ENCODE peak calls at places on chromosomes 7 and 10, in nine cellular contexts. One of them, this sample, is unnamed.

GRCh38 chr10:44804661-44805060 is 106.5 kb upstream of the TMEM72 start:
- DNase-seq in heart left ventricle: no peak
- DNase-seq in neural progenitor cell: no peak
- DNase-seq in small intestine: no peak
- DNase-seq in brain microvascular endothelial cell: no peak
- DNase-seq in Peyer's patch: no peak
- DNase-seq in tibial nerve: no peak
- DNase-seq in endodermal cell: no peak
- DNase-seq in stomach: no peak
- DNase-seq in this sample: no peak

GRCh38 chr10:122126763-122127659 is 138.0 kb downstream of the TACC2 start:
- DNase-seq in heart left ventricle: no peak
- DNase-seq in neural progenitor cell: peak; percentile 65
- DNase-seq in small intestine: peak; percentile 88
- DNase-seq in brain microvascular endothelial cell: peak; percentile 89
- DNase-seq in Peyer's patch: no peak
- DNase-seq in tibial nerve: no peak
- DNase-seq in endodermal cell: peak; percentile 74
- DNase-seq in stomach: no peak
- DNase-seq in this sample: no peak

GRCh38 chr7:67450171-67450570 is 453.5 kb downstream of the TYW1 start:
- DNase-seq in heart left ventricle: no peak
- DNase-seq in neural progenitor cell: no peak
- DNase-seq in small intestine: no peak
- DNase-seq in brain microvascular endothelial cell: no peak
- DNase-seq in Peyer's patch: no peak
- DNase-seq in tibial nerve: no peak
- DNase-seq in endodermal cell: no peak
- DNase-seq in stomach: no peak
- DNase-seq in this sample: no peak

GRCh38 chr7:45588466-45588865 is 14.3 kb downstream of the ADCY1 start:
- DNase-seq in heart left ventricle: no peak
- DNase-seq in neural progenitor cell: no peak
- DNase-seq in small intestine: no peak
- DNase-seq in brain microvascular endothelial cell: no peak
- DNase-seq in Peyer's patch: no peak
- DNase-seq in tibial nerve: no peak
- DNase-seq in endodermal cell: peak; percentile 28
- DNase-seq in stomach: no peak
- DNase-seq in this sample: no peak

GRCh38 chr10:14562615-14563214 is 212.0 kb downstream of the FAM107B start:
- DNase-seq in heart left ventricle: no peak
- DNase-seq in neural progenitor cell: no peak
- DNase-seq in small intestine: no peak
- DNase-seq in brain microvascular endothelial cell: no peak
- DNase-seq in Peyer's patch: no peak
- DNase-seq in tibial nerve: no peak
- DNase-seq in endodermal cell: no peak
- DNase-seq in stomach: no peak
- DNase-seq in this sample: no peak

GRCh38 chr7:256461-256940 is 33.5 kb upstream of the FOXL3 start:
- DNase-seq in heart left ventricle: peak; percentile 47
- DNase-seq in neural progenitor cell: no peak
- DNase-seq in small intestine: no peak
- DNase-seq in brain microvascular endothelial cell: no peak
- DNase-seq in Peyer's patch: no peak
- DNase-seq in tibial nerve: no peak
- DNase-seq in endodermal cell: no peak
- DNase-seq in stomach: no peak
- DNase-seq in this sample: no peak

GRCh38 chr7:38215734-38216670 is 38.0 kb downstream of the STARD3NL start:
- DNase-seq in heart left ventricle: peak; percentile 81
- DNase-seq in neural progenitor cell: peak; percentile 83
- DNase-seq in small intestine: peak; percentile 71
- DNase-seq in brain microvascular endothelial cell: peak; percentile 90
- DNase-seq in Peyer's patch: peak; percentile 69
- DNase-seq in tibial nerve: peak; percentile 65
- DNase-seq in endodermal cell: peak; percentile 93
- DNase-seq in stomach: peak; percentile 74
- DNase-seq in this sample: peak; percentile 73

GRCh38 chr10:33661580-33662269 is 327.3 kb upstream of the NRP1 start:
- DNase-seq in heart left ventricle: peak; percentile 88
- DNase-seq in neural progenitor cell: no peak
- DNase-seq in small intestine: peak; percentile 6
- DNase-seq in brain microvascular endothelial cell: peak; percentile 16
- DNase-seq in Peyer's patch: peak; percentile 50
- DNase-seq in tibial nerve: peak; percentile 30
- DNase-seq in endodermal cell: no peak
- DNase-seq in stomach: peak; percentile 26
- DNase-seq in this sample: no peak

GRCh38 chr7:82964150-82964882 is 198.4 kb downstream of the PCLO start:
- DNase-seq in heart left ventricle: no peak
- DNase-seq in neural progenitor cell: no peak
- DNase-seq in small intestine: no peak
- DNase-seq in brain microvascular endothelial cell: no peak
- DNase-seq in Peyer's patch: no peak
- DNase-seq in tibial nerve: no peak
- DNase-seq in endodermal cell: no peak
- DNase-seq in stomach: no peak
- DNase-seq in this sample: no peak

GRCh38 chr7:37193087-37193774 is 255.4 kb downstream of the ELMO1 start:
- DNase-seq in heart left ventricle: no peak
- DNase-seq in neural progenitor cell: no peak
- DNase-seq in small intestine: no peak
- DNase-seq in brain microvascular endothelial cell: peak; percentile 74
- DNase-seq in Peyer's patch: no peak
- DNase-seq in tibial nerve: no peak
- DNase-seq in endodermal cell: no peak
- DNase-seq in stomach: no peak
- DNase-seq in this sample: no peak

GRCh38 chr10:8439040-8439439 is 384.6 kb downstream of the GATA3 start:
- DNase-seq in heart left ventricle: no peak
- DNase-seq in neural progenitor cell: peak; percentile 5
- DNase-seq in small intestine: no peak
- DNase-seq in brain microvascular endothelial cell: no peak
- DNase-seq in Peyer's patch: no peak
- DNase-seq in tibial nerve: no peak
- DNase-seq in endodermal cell: no peak
- DNase-seq in stomach: no peak
- DNase-seq in this sample: no peak

GRCh38 chr10:16521311-16522016 is at the start of gene C1QL3:
- DNase-seq in heart left ventricle: no peak
- DNase-seq in neural progenitor cell: peak; percentile 71
- DNase-seq in small intestine: peak; percentile 14
- DNase-seq in brain microvascular endothelial cell: no peak
- DNase-seq in Peyer's patch: peak; percentile 50
- DNase-seq in tibial nerve: no peak
- DNase-seq in endodermal cell: peak; percentile 77
- DNase-seq in stomach: peak; percentile 36
- DNase-seq in this sample: no peak

GRCh38 chr10:4909118-4909517 is 54.1 kb upstream of the AKR1C1 start:
- DNase-seq in heart left ventricle: no peak
- DNase-seq in neural progenitor cell: no peak
- DNase-seq in small intestine: no peak
- DNase-seq in brain microvascular endothelial cell: no peak
- DNase-seq in Peyer's patch: no peak
- DNase-seq in tibial nerve: no peak
- DNase-seq in endodermal cell: no peak
- DNase-seq in stomach: no peak
- DNase-seq in this sample: no peak

DNA sequence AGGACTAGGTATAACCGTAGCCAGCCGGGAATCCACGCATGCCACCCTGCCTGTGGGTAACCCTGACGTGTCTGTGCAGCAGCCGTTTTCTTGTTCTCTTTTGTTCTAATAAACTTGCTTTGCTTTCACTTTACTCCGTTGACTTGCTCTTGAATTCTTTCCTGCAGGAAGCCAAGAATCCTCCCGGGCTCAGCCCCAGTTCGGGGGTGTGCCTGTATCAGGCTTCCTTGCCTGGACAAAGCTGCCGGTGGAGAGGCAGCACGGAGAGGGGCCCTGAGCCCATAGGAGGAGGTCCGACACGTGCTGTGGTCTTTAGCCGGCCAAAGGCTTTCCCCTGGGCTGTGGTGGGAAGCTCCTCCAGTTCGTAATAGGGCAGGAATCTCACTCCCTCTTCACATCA is 256.5 kb upstream of the PPP2R2D start:
- DNase-seq in heart left ventricle: no peak
- DNase-seq in neural progenitor cell: no peak
- DNase-seq in small intestine: no peak
- DNase-seq in brain microvascular endothelial cell: no peak
- DNase-seq in Peyer's patch: no peak
- DNase-seq in tibial nerve: no peak
- DNase-seq in endodermal cell: no peak
- DNase-seq in stomach: no peak
- DNase-seq in this sample: no peak
- H3K4me3 ChIP-seq in heart left ventricle: no peak overlapping the region
- H3K4me3 ChIP-seq in neural progenitor cell: no peak overlapping the region
- H3K4me3 ChIP-seq in small intestine: no peak overlapping the region
- H3K4me3 ChIP-seq in brain microvascular endothelial cell: no peak overlapping the region
- H3K4me3 ChIP-seq in Peyer's patch: no peak overlapping the region
- H3K4me3 ChIP-seq in tibial nerve: no peak overlapping the region
- H3K4me3 ChIP-seq in endodermal cell: no peak overlapping the region
- H3K4me3 ChIP-seq in stomach: no peak overlapping the region
- H3K4me3 ChIP-seq in this sample: no peak overlapping the region

DNA sequence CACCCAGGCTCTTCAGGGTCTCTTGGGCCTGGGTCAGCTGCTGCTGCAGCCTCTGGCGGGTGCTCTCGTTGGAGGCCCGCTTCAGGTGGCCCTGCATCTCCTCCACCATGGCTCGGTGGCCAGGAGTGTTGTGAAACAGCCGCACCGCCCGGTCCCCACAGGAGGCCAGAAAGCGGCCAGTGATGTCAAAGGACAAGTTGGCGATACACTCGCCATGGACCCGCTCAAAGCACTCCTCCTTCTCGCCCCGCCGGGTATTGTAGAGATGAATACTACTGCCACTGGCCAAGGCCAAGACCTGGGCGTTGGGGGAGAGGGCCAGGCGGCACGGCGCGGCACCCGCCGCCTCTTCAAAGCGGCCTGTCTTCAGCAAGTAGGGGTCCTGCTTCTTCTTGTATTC is 7.9 kb downstream of the TBL2 start:
- DNase-seq in heart left ventricle: no peak
- DNase-seq in neural progenitor cell: no peak
- DNase-seq in small intestine: no peak
- DNase-seq in brain microvascular endothelial cell: no peak
- DNase-seq in Peyer's patch: no peak
- DNase-seq in tibial nerve: no peak
- DNase-seq in endodermal cell: no peak
- DNase-seq in stomach: no peak
- DNase-seq in this sample: no peak
- H3K36me3 ChIP-seq in heart left ventricle: peaks cover 45% of the 10 kb centered on the region
- H3K36me3 ChIP-seq in neural progenitor cell: no peaks in the 10 kb centered on the region
- H3K36me3 ChIP-seq in small intestine: peaks cover 21% of the 10 kb centered on the region
- H3K36me3 ChIP-seq in brain microvascular endothelial cell: peaks cover 62% of the 10 kb centered on the region
- H3K36me3 ChIP-seq in Peyer's patch: peaks cover 60% of the 10 kb centered on the region
- H3K36me3 ChIP-seq in tibial nerve: peaks cover 20% of the 10 kb centered on the region
- H3K36me3 ChIP-seq in endodermal cell: peaks cover 57% of the 10 kb centered on the region
- H3K36me3 ChIP-seq in stomach: peaks cover 65% of the 10 kb centered on the region
- H3K36me3 ChIP-seq in this sample: peaks cover 61% of the 10 kb centered on the region

GRCh38 chr10:88540355-88540754 is 42.8 kb downstream of the RNLS start:
- DNase-seq in heart left ventricle: no peak
- DNase-seq in neural progenitor cell: no peak
- DNase-seq in small intestine: no peak
- DNase-seq in brain microvascular endothelial cell: no peak
- DNase-seq in Peyer's patch: no peak
- DNase-seq in tibial nerve: no peak
- DNase-seq in endodermal cell: no peak
- DNase-seq in stomach: no peak
- DNase-seq in this sample: no peak

GRCh38 chr10:88538038-88538437 is 45.1 kb downstream of the RNLS start:
- DNase-seq in heart left ventricle: no peak
- DNase-seq in neural progenitor cell: no peak
- DNase-seq in small intestine: no peak
- DNase-seq in brain microvascular endothelial cell: no peak
- DNase-seq in Peyer's patch: no peak
- DNase-seq in tibial nerve: no peak
- DNase-seq in endodermal cell: no peak
- DNase-seq in stomach: no peak
- DNase-seq in this sample: no peak

GRCh38 chr10:88542522-88542921 is 40.6 kb downstream of the RNLS start:
- DNase-seq in heart left ventricle: no peak
- DNase-seq in neural progenitor cell: no peak
- DNase-seq in small intestine: no peak
- DNase-seq in brain microvascular endothelial cell: peak; percentile 27
- DNase-seq in Peyer's patch: no peak
- DNase-seq in tibial nerve: no peak
- DNase-seq in endodermal cell: no peak
- DNase-seq in stomach: no peak
- DNase-seq in this sample: no peak

GRCh38 chr10:88544140-88544870 is 38.8 kb downstream of the RNLS start:
- DNase-seq in heart left ventricle: no peak
- DNase-seq in neural progenitor cell: no peak
- DNase-seq in small intestine: no peak
- DNase-seq in brain microvascular endothelial cell: no peak
- DNase-seq in Peyer's patch: no peak
- DNase-seq in tibial nerve: no peak
- DNase-seq in endodermal cell: no peak
- DNase-seq in stomach: no peak
- DNase-seq in this sample: no peak

DNA sequence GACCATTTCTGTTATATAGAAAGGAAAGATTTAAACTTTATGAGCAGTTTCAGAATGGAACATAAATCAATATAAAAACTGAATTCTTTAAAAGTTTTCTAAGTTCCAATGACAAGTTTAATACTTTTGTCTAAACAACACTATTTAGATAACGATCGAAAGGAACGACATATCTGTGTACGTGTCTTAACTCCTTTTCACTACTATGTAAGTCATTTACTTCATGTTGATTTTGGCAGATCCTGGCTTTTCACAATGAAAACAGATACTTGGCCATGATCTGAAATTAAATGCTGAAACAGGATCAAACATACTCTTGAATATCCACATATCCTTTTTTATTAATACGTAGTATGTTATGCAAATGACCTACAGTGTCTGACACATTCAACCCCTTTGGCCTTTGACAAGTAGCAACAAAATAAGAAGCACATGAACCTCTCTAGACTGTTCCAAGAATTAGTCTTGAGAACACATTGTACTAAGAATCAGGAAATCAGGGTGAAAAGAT is 41.9 kb downstream of the RNLS start:
- DNase-seq in heart left ventricle: no peak
- DNase-seq in neural progenitor cell: no peak
- DNase-seq in small intestine: no peak
- DNase-seq in brain microvascular endothelial cell: no peak
- DNase-seq in Peyer's patch: no peak
- DNase-seq in tibial nerve: no peak
- DNase-seq in endodermal cell: no peak
- DNase-seq in stomach: no peak
- DNase-seq in this sample: no peak
- H3K4me3 ChIP-seq in heart left ventricle: no peak overlapping the region
- H3K4me3 ChIP-seq in neural progenitor cell: no peak overlapping the region
- H3K4me3 ChIP-seq in small intestine: no peak overlapping the region
- H3K4me3 ChIP-seq in brain microvascular endothelial cell: no peak overlapping the region
- H3K4me3 ChIP-seq in Peyer's patch: no peak overlapping the region
- H3K4me3 ChIP-seq in tibial nerve: no peak overlapping the region
- H3K4me3 ChIP-seq in endodermal cell: no peak overlapping the region
- H3K4me3 ChIP-seq in stomach: no peak overlapping the region
- H3K4me3 ChIP-seq in this sample: no peak overlapping the region

DNA sequence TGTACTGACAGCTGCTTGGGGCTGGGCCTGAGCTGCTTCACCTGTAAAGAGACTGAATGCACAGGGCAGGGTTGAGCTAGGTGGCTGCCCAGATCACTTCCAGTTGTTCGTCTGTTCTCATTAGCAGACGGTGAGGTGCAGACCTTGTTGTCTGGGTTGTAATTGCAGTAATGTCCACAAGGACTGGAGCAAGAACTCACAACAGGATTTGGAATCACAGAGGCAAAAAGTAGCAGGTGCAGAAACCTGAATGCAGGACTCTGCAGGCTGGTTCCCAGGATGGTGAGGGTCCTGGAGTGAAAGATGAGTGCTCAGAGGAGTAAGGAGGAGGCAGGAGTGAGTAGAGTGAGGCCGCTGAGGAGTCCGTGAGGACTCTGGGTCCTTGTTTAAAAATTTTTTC is 9.2 kb downstream of the ZSCAN25 start:
- DNase-seq in heart left ventricle: no peak
- DNase-seq in neural progenitor cell: no peak
- DNase-seq in small intestine: no peak
- DNase-seq in brain microvascular endothelial cell: no peak
- DNase-seq in Peyer's patch: no peak
- DNase-seq in tibial nerve: no peak
- DNase-seq in endodermal cell: no peak
- DNase-seq in stomach: no peak
- DNase-seq in this sample: no peak
- H3K36me3 ChIP-seq in heart left ventricle: peaks cover 53% of the 10 kb centered on the region
- H3K36me3 ChIP-seq in neural progenitor cell: peaks cover 12% of the 10 kb centered on the region
- H3K36me3 ChIP-seq in small intestine: peaks cover 21% of the 10 kb centered on the region
- H3K36me3 ChIP-seq in brain microvascular endothelial cell: peaks cover 85% of the 10 kb centered on the region
- H3K36me3 ChIP-seq in Peyer's patch: peaks cover 100% of the 10 kb centered on the region
- H3K36me3 ChIP-seq in tibial nerve: peaks cover 23% of the 10 kb centered on the region
- H3K36me3 ChIP-seq in endodermal cell: peaks cover 95% of the 10 kb centered on the region
- H3K36me3 ChIP-seq in stomach: peaks cover 100% of the 10 kb centered on the region
- H3K36me3 ChIP-seq in this sample: peaks cover 68% of the 10 kb centered on the region

This sample was measured in effector memory CD4-positive, alpha-beta T cell.